ENCODE peak calls at places on chromosomes 16 and 17, in five cellular contexts. T, R, D, K and X are unnamed samples.
A peak's percentile ranks its signal among the peaks of the same experiment; 100 is the strongest.

GRCh38 chr17:69047368-69048263 is 13.1 kb downstream of the ABCA9 start:
- DNase-seq in R (no peak), D (no peak), K (peak; percentile 79), T (peak; percentile 89), X (peak; percentile 73)

GRCh38 chr17:32523017-32523680 is 36.4 kb downstream of the CDK5R1 start:
- DNase-seq in T (no peak), D (no peak), R (peak; percentile 76), K (no peak), X (no peak)

GRCh38 chr16:64865037-64865696 is 256.7 kb downstream of the CDH11 start:
- DNase-seq in D (no peak), T (no peak), K (no peak), R (no peak), X (no peak)

GRCh38 chr16:80932725-80933124 is 74.0 kb downstream of the CMC2 start:
- DNase-seq in T (no peak), K (peak; percentile 82), D (no peak), R (no peak), X (peak; percentile 83)

GRCh38 chr17:83137523-83137922 is 58.1 kb downstream of the METRNL start:
- DNase-seq in R (no peak), T (no peak), D (no peak), K (no peak), X (no peak)

GRCh38 chr16:27033281-27033680 is 33.4 kb upstream of the C16orf82 start:
- DNase-seq in T (no peak), K (no peak), R (no peak), D (no peak), X (no peak)

GRCh38 chr17:42002792-42003301 is 14.4 kb downstream of the DNAJC7 start:
- DNase-seq in R (no peak), D (no peak), T (no peak), K (no peak), X (no peak)

GRCh38 chr17:68103148-68103547 is 67.6 kb downstream of the KPNA2 start:
- DNase-seq in D (no peak), R (no peak), K (no peak), T (no peak), X (no peak)

GRCh38 chr16:68354816-68355215 is 44.0 kb downstream of the PRMT7 start:
- DNase-seq in D (no peak), R (no peak), K (no peak), T (no peak), X (no peak)

GRCh38 chr17:2030779-2031163 is 818 bp downstream of the DPH1 start:
- DNase-seq in K (no peak), R (no peak), T (peak; percentile 90), D (peak; percentile 33), X (no peak)

GRCh38 chr17:21218101-21218500 is 4.1 kb upstream of the TMEM11 start:
- DNase-seq in D (no peak), T (peak; percentile 70), R (no peak), K (no peak), X (no peak)

GRCh38 chr16:22252317-22252716 is 44.9 kb upstream of the POLR3E start:
- DNase-seq in R (no peak), T (no peak), K (no peak), D (no peak), X (no peak)

GRCh38 chr16:55542459-55543082 is 23.9 kb upstream of the CAPNS2 start:
- DNase-seq in R (no peak), D (no peak), K (no peak), T (peak; percentile 8), X (no peak)

GRCh38 chr17:5772720-5773119 is 188.4 kb upstream of the NLRP1 start:
- DNase-seq in D (no peak), K (no peak), T (no peak), R (no peak), X (peak; percentile 64)

GRCh38 chr17:30565073-30565935 is 88.1 kb downstream of the GOSR1 start:
- DNase-seq in R (no peak), D (no peak), T (no peak), K (no peak), X (no peak)

GRCh38 chr16:477287-477686 is 50.2 kb upstream of the CAPN15 start:
- DNase-seq in T (no peak), R (no peak), D (no peak), K (no peak), X (peak; percentile 60)

GRCh38 chr17:67244621-67245072 is 349 bp downstream of the HELZ start:
- DNase-seq in T (peak; percentile 73), K (peak; percentile 72), R (no peak), D (no peak), X (no peak)

GRCh38 chr17:31835984-31836383 is 23.1 kb downstream of the COPRS start:
- DNase-seq in K (no peak), R (no peak), D (no peak), T (no peak), X (no peak)

GRCh38 chr17:10879110-10879509 is 41.2 kb upstream of the PIRT start:
- DNase-seq in K (peak; percentile 45), R (no peak), T (peak; percentile 2), D (no peak), X (no peak)

GRCh38 chr17:57419940-57420522 is 163.7 kb downstream of the MSI2 start:
- DNase-seq in T (no peak), D (no peak), K (no peak), R (no peak), X (no peak)

GRCh38 chr17:60141111-60142018 is 8.4 kb upstream of the CA4 start:
- DNase-seq in K (peak; percentile 57), R (no peak), T (no peak), D (no peak), X (peak; percentile 32)

GRCh38 chr17:82380860-82381702 is 9.5 kb downstream of the UTS2R start:
- DNase-seq in D (no peak), K (no peak), R (no peak), T (no peak), X (no peak)

GRCh38 chr16:88686439-88687253 is at the start of gene SNAI3:
- DNase-seq in T (peak; percentile 70), K (peak; percentile 92), D (peak; percentile 79), R (peak; percentile 86), X (peak; percentile 86)

GRCh38 chr17:32551186-32551955 is 64.6 kb downstream of the CDK5R1 start:
- DNase-seq in D (no peak), K (no peak), T (no peak), R (no peak), X (no peak)

GRCh38 chr17:44928950-44929720 is 13.8 kb upstream of the GFAP start:
- DNase-seq in D (no peak), R (no peak), T (no peak), K (no peak), X (no peak)

GRCh38 chr17:45091778-45092425 is 30.8 kb downstream of the NMT1 start:
- DNase-seq in R (no peak), K (no peak), D (no peak), T (no peak), X (peak; percentile 19)

GRCh38 chr16:64102654-64103053 is 1019.2 kb downstream of the CDH11 start:
- DNase-seq in T (no peak), D (no peak), R (no peak), K (no peak), X (no peak)

GRCh38 chr16:30447512-30448226 is 2.0 kb upstream of the SEPHS2 start:
- DNase-seq in R (no peak), T (no peak), D (no peak), K (peak; percentile 22), X (no peak)

GRCh38 chr16:79931721-79932120 is 331.2 kb upstream of the MAF start:
- DNase-seq in K (no peak), R (no peak), T (no peak), D (no peak), X (no peak)

GRCh38 chr16:57941016-57941656 is 29.8 kb downstream of the CNGB1 start:
- DNase-seq in K (peak; percentile 84), T (no peak), R (no peak), D (no peak), X (peak; percentile 72)

GRCh38 chr16:56628486-56629035 is 3.0 kb downstream of the MT1E start:
- DNase-seq in T (no peak), K (no peak), R (no peak), D (no peak), X (no peak)